ENCODE peak calls at places on chromosomes 5 and 9, in four cellular contexts. One of them, this sample, is unnamed.

GRCh38 chr5:39399135-39400036 is 25.4 kb downstream of the DAB2 start:
- DNase-seq in lower leg skin: no peak
- DNase-seq in activated B cell treated with CpG ODN at 0.5 μM for 24 hours: no peak
- DNase-seq in anterior cingulate cortex: no peak
- DNase-seq in this sample: no peak

GRCh38 chr5:81425569-81425968 is 31.6 kb upstream of the ACOT12 start:
- DNase-seq in lower leg skin: no peak
- DNase-seq in anterior cingulate cortex: no peak
- DNase-seq in activated B cell treated with CpG ODN at 0.5 μM for 24 hours: no peak
- DNase-seq in this sample: no peak

GRCh38 chr5:98510111-98510510 is 263.4 kb upstream of the RGMB start:
- DNase-seq in anterior cingulate cortex: no peak
- DNase-seq in activated B cell treated with CpG ODN at 0.5 μM for 24 hours: no peak
- DNase-seq in lower leg skin: no peak
- DNase-seq in this sample: no peak

GRCh38 chr9:129107651-129108050 is 2.9 kb downstream of the CRAT start:
- DNase-seq in anterior cingulate cortex: no peak
- DNase-seq in activated B cell treated with CpG ODN at 0.5 μM for 24 hours: no peak
- DNase-seq in lower leg skin: no peak
- DNase-seq in this sample: no peak

GRCh38 chr5:55923177-55923872 is 71.4 kb downstream of the IL6ST start:
- DNase-seq in lower leg skin: peak; percentile 83
- DNase-seq in activated B cell treated with CpG ODN at 0.5 μM for 24 hours: no peak
- DNase-seq in anterior cingulate cortex: no peak
- DNase-seq in this sample: no peak

GRCh38 chr9:78000221-78000620 is 31.4 kb downstream of the GNAQ start:
- DNase-seq in lower leg skin: no peak
- DNase-seq in activated B cell treated with CpG ODN at 0.5 μM for 24 hours: no peak
- DNase-seq in anterior cingulate cortex: no peak
- DNase-seq in this sample: no peak

GRCh38 chr5:44387911-44388310 is 1.3 kb downstream of the FGF10 start:
- DNase-seq in lower leg skin: no peak
- DNase-seq in anterior cingulate cortex: no peak
- DNase-seq in activated B cell treated with CpG ODN at 0.5 μM for 24 hours: no peak
- DNase-seq in this sample: no peak

GRCh38 chr9:121692606-121693505 is 41.4 kb downstream of the DAB2IP start:
- DNase-seq in anterior cingulate cortex: no peak
- DNase-seq in lower leg skin: no peak
- DNase-seq in activated B cell treated with CpG ODN at 0.5 μM for 24 hours: no peak
- DNase-seq in this sample: no peak

GRCh38 chr9:135198144-135198543 is 110.7 kb downstream of the OLFM1 start:
- DNase-seq in activated B cell treated with CpG ODN at 0.5 μM for 24 hours: no peak
- DNase-seq in lower leg skin: no peak
- DNase-seq in anterior cingulate cortex: no peak
- DNase-seq in this sample: no peak

GRCh38 chr9:27619743-27620142 is 46.5 kb upstream of the C9orf72 start:
- DNase-seq in activated B cell treated with CpG ODN at 0.5 μM for 24 hours: no peak
- DNase-seq in lower leg skin: no peak
- DNase-seq in anterior cingulate cortex: no peak
- DNase-seq in this sample: no peak

GRCh38 chr5:81544351-81545001 is 150.5 kb upstream of the ACOT12 start:
- DNase-seq in lower leg skin: no peak
- DNase-seq in activated B cell treated with CpG ODN at 0.5 μM for 24 hours: no peak
- DNase-seq in anterior cingulate cortex: no peak
- DNase-seq in this sample: no peak

GRCh38 chr5:141913560-141913959 is 10.1 kb upstream of the DELE1 start:
- DNase-seq in lower leg skin: peak; percentile 78
- DNase-seq in activated B cell treated with CpG ODN at 0.5 μM for 24 hours: no peak
- DNase-seq in anterior cingulate cortex: no peak
- DNase-seq in this sample: no peak

GRCh38 chr9:126294331-126295081 is 32.1 kb upstream of the MVB12B start:
- DNase-seq in activated B cell treated with CpG ODN at 0.5 μM for 24 hours: no peak
- DNase-seq in anterior cingulate cortex: no peak
- DNase-seq in lower leg skin: peak; percentile 76
- DNase-seq in this sample: no peak

GRCh38 chr9:68731857-68732256 is 26.8 kb downstream of the PIP5K1B start:
- DNase-seq in anterior cingulate cortex: no peak
- DNase-seq in activated B cell treated with CpG ODN at 0.5 μM for 24 hours: no peak
- DNase-seq in lower leg skin: no peak
- DNase-seq in this sample: no peak

GRCh38 chr9:20478780-20479179 is 143.5 kb downstream of the MLLT3 start:
- DNase-seq in activated B cell treated with CpG ODN at 0.5 μM for 24 hours: no peak
- DNase-seq in anterior cingulate cortex: no peak
- DNase-seq in lower leg skin: no peak
- DNase-seq in this sample: no peak

GRCh38 chr9:126643945-126644527 is 30.3 kb downstream of the LMX1B start:
- DNase-seq in anterior cingulate cortex: no peak
- DNase-seq in activated B cell treated with CpG ODN at 0.5 μM for 24 hours: no peak
- DNase-seq in lower leg skin: no peak
- DNase-seq in this sample: no peak

GRCh38 chr9:136697821-136698526 is 10.7 kb upstream of the AGPAT2 start:
- DNase-seq in anterior cingulate cortex: no peak
- DNase-seq in lower leg skin: no peak
- DNase-seq in activated B cell treated with CpG ODN at 0.5 μM for 24 hours: no peak
- DNase-seq in this sample: no peak

GRCh38 chr5:6342689-6343315 is 35.5 kb downstream of the MED10 start:
- DNase-seq in anterior cingulate cortex: no peak
- DNase-seq in lower leg skin: no peak
- DNase-seq in activated B cell treated with CpG ODN at 0.5 μM for 24 hours: no peak
- DNase-seq in this sample: no peak

GRCh38 chr5:181120311-181120710 is 10.7 kb downstream of the OR2V1 start:
- DNase-seq in lower leg skin: no peak
- DNase-seq in activated B cell treated with CpG ODN at 0.5 μM for 24 hours: no peak
- DNase-seq in anterior cingulate cortex: no peak
- DNase-seq in this sample: no peak

GRCh38 chr9:124216474-124217176 is 41.1 kb upstream of the NEK6 start:
- DNase-seq in anterior cingulate cortex: no peak
- DNase-seq in activated B cell treated with CpG ODN at 0.5 μM for 24 hours: peak; percentile 59
- DNase-seq in lower leg skin: peak; percentile 84
- DNase-seq in this sample: no peak

GRCh38 chr9:79611091-79611614 is 39.4 kb downstream of the TLE4 start:
- DNase-seq in activated B cell treated with CpG ODN at 0.5 μM for 24 hours: no peak
- DNase-seq in anterior cingulate cortex: no peak
- DNase-seq in lower leg skin: no peak
- DNase-seq in this sample: no peak

GRCh38 chr9:134399435-134400056 is 73.3 kb downstream of the RXRA start:
- DNase-seq in activated B cell treated with CpG ODN at 0.5 μM for 24 hours: no peak
- DNase-seq in anterior cingulate cortex: no peak
- DNase-seq in lower leg skin: no peak
- DNase-seq in this sample: no peak

GRCh38 chr5:148374693-148375360 is 8.9 kb upstream of the FBXO38 start:
- DNase-seq in activated B cell treated with CpG ODN at 0.5 μM for 24 hours: no peak
- DNase-seq in anterior cingulate cortex: no peak
- DNase-seq in lower leg skin: no peak
- DNase-seq in this sample: peak; percentile 52

GRCh38 chr5:33997331-33997983 is 10.4 kb downstream of the AMACR start:
- DNase-seq in anterior cingulate cortex: peak; percentile 3
- DNase-seq in activated B cell treated with CpG ODN at 0.5 μM for 24 hours: no peak
- DNase-seq in lower leg skin: peak; percentile 90
- DNase-seq in this sample: no peak

GRCh38 chr5:156042726-156043125 is 284.2 kb upstream of the SGCD start:
- DNase-seq in lower leg skin: no peak
- DNase-seq in anterior cingulate cortex: no peak
- DNase-seq in activated B cell treated with CpG ODN at 0.5 μM for 24 hours: no peak
- DNase-seq in this sample: no peak

GRCh38 chr5:6632324-6632930 is 417 bp downstream of the NSUN2 start:
- DNase-seq in lower leg skin: peak; percentile 87
- DNase-seq in anterior cingulate cortex: no peak
- DNase-seq in activated B cell treated with CpG ODN at 0.5 μM for 24 hours: no peak
- DNase-seq in this sample: no peak

GRCh38 chr5:138489705-138490104 is 24.4 kb downstream of the EGR1 start:
- DNase-seq in activated B cell treated with CpG ODN at 0.5 μM for 24 hours: no peak
- DNase-seq in lower leg skin: no peak
- DNase-seq in anterior cingulate cortex: no peak
- DNase-seq in this sample: no peak

GRCh38 chr9:18632624-18633407 is 158.9 kb downstream of the ADAMTSL1 start:
- DNase-seq in anterior cingulate cortex: no peak
- DNase-seq in activated B cell treated with CpG ODN at 0.5 μM for 24 hours: no peak
- DNase-seq in lower leg skin: no peak
- DNase-seq in this sample: no peak

GRCh38 chr5:80615266-80615914 is 39.1 kb upstream of the MSH3 start:
- DNase-seq in activated B cell treated with CpG ODN at 0.5 μM for 24 hours: no peak
- DNase-seq in anterior cingulate cortex: no peak
- DNase-seq in lower leg skin: no peak
- DNase-seq in this sample: no peak

GRCh38 chr5:54519083-54519541 is 1.6 kb downstream of the SNX18 start:
- DNase-seq in anterior cingulate cortex: no peak
- DNase-seq in lower leg skin: peak; percentile 83
- DNase-seq in activated B cell treated with CpG ODN at 0.5 μM for 24 hours: no peak
- DNase-seq in this sample: no peak

GRCh38 chr5:67315082-67315801 is 118.6 kb upstream of the CD180 start:
- DNase-seq in activated B cell treated with CpG ODN at 0.5 μM for 24 hours: no peak
- DNase-seq in lower leg skin: no peak
- DNase-seq in anterior cingulate cortex: peak; percentile 82
- DNase-seq in this sample: no peak

This sample was measured in NCI-H1048.